ENCODE peak calls at places on chromosomes 1 and 21, in nine cellular contexts. J, U, M, D, G, T, P, S and A are unnamed samples.

GRCh38 chr1:46413596-46413985 is 19.5 kb downstream of the FAAH start:
- DNase-seq in S (peak; percentile 40), M (no peak), T (no peak), D (peak; percentile 71), J (peak; percentile 34), P (no peak), G (no peak), U (peak; percentile 41), A (no peak)

GRCh38 chr1:87555366-87555765 is 226.7 kb downstream of the LMO4 start:
- DNase-seq in T (no peak), M (no peak), U (no peak), G (no peak), S (no peak), J (no peak), D (no peak), P (no peak), A (no peak)

GRCh38 chr1:40508375-40509341 is at the start of gene EXO5:
- DNase-seq in S (peak; percentile 57), P (peak; percentile 57), J (peak; percentile 87), U (peak; percentile 88), T (no peak), G (peak; percentile 69), M (no peak), D (peak; percentile 87), A (peak; percentile 81)

GRCh38 chr1:106756752-106757151 is 299.7 kb upstream of the PRMT6 start:
- DNase-seq in S (no peak), P (no peak), M (no peak), D (no peak), T (no peak), G (peak; percentile 30), U (no peak), J (no peak), A (no peak)

GRCh38 chr1:112744019-112744578 is 29.0 kb upstream of the PPM1J start:
- DNase-seq in G (peak; percentile 38), J (no peak), D (no peak), T (no peak), M (no peak), P (no peak), S (peak; percentile 68), U (no peak), A (peak; percentile 58)

GRCh38 chr1:211648336-211648735 is 27.1 kb downstream of the NEK2 start:
- DNase-seq in S (no peak), M (no peak), D (no peak), J (no peak), T (no peak), U (no peak), G (peak; percentile 25), P (no peak), A (peak; percentile 72)

GRCh38 chr1:60265560-60266535 is 192.3 kb upstream of the C1orf87 start:
- DNase-seq in S (no peak), D (no peak), T (peak; percentile 22), P (no peak), M (no peak), G (peak; percentile 59), J (no peak), U (no peak), A (peak; percentile 60)

GRCh38 chr1:204065174-204065985 is 7.5 kb upstream of the SOX13 start:
- DNase-seq in G (peak; percentile 49), U (peak; percentile 65), S (peak; percentile 82), J (no peak), P (peak; percentile 62), T (no peak), M (peak; percentile 61), D (no peak), A (peak; percentile 41)

GRCh38 chr1:170131984-170132383 is 13.8 kb upstream of the NTMT2 start:
- DNase-seq in T (no peak), J (no peak), S (no peak), P (no peak), M (no peak), U (no peak), D (no peak), G (no peak), A (no peak)

GRCh38 chr1:204335533-204335932 is 24.2 kb downstream of the PLEKHA6 start:
- DNase-seq in S (no peak), G (no peak), T (no peak), D (no peak), U (no peak), M (no peak), J (no peak), P (no peak), A (no peak)

GRCh38 chr1:23795676-23796465 is 4.7 kb downstream of the GALE start:
- DNase-seq in S (no peak), U (no peak), J (peak; percentile 57), D (no peak), M (no peak), P (no peak), T (no peak), G (no peak), A (no peak)

GRCh38 chr1:179016694-179017382 is 8.9 kb upstream of the FAM20B start:
- DNase-seq in U (peak; percentile 89), J (peak; percentile 96), D (no peak), P (peak; percentile 88), T (peak; percentile 81), G (peak; percentile 94), S (no peak), M (no peak), A (peak; percentile 81)

GRCh38 chr21:25657140-25657539 is 18.1 kb downstream of the JAM2 start:
- DNase-seq in P (no peak), T (no peak), D (no peak), G (no peak), M (no peak), S (no peak), J (no peak), U (no peak), A (no peak)

GRCh38 chr1:15386128-15386824 is 23.4 kb upstream of the EFHD2 start:
- DNase-seq in S (peak; percentile 74), J (no peak), U (no peak), M (no peak), D (no peak), P (no peak), G (no peak), T (no peak), A (no peak)

GRCh38 chr1:119544165-119544762 is 37.3 kb downstream of the HSD3B1 start:
- DNase-seq in D (peak; percentile 44), P (no peak), T (no peak), G (no peak), J (no peak), U (no peak), M (no peak), S (peak; percentile 28), A (no peak)

GRCh38 chr1:22056921-22057320 is 4.4 kb downstream of the CDC42 start:
- DNase-seq in J (no peak), T (no peak), G (no peak), D (no peak), P (no peak), S (no peak), U (no peak), M (no peak), A (no peak)

GRCh38 chr1:67601539-67601938 is 83.5 kb upstream of the GADD45A start:
- DNase-seq in U (no peak), S (no peak), M (peak; percentile 31), J (no peak), G (no peak), T (no peak), D (no peak), P (no peak), A (no peak)

GRCh38 chr1:225343618-225344017 is 84.2 kb downstream of the LBR start:
- DNase-seq in P (no peak), J (no peak), M (no peak), G (peak; percentile 4), U (no peak), S (no peak), T (no peak), D (no peak), A (peak; percentile 39)

GRCh38 chr1:6082430-6082971 is 36.8 kb downstream of the KCNAB2 start:
- DNase-seq in M (no peak), D (no peak), G (peak; percentile 58), S (peak; percentile 50), U (peak; percentile 72), T (no peak), J (no peak), P (peak; percentile 36), A (peak; percentile 35)
- TF ChIP-seq CTCF in M (no peak), D (peak; percentile 36), G (peak; percentile 47), S (peak; percentile 56), U (no peak), T (peak; percentile 39), J (no peak), P (no peak), A (peak; percentile 45)

DNA sequence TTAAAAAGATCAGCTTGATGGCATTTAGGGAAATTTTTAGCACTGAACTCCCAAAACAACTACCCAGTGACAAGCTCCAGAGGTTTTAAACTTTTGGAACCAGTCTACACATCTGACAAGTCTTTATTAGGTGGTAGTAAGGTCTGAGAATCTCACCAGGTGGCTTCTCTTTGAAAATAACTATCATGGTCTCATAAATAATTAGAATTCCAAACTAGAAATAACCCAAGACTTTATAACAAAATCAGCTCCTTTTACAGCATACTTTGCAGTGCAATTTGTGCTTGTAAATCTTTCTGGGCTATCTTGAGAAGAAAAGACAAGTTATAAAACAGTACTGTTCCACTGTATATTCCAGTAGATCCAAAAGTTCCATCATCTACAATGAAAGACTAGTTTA is 108.7 kb downstream of the LTN1 start:
- DNase-seq in U (no peak), S (no peak), T (no peak), M (no peak), J (no peak), G (no peak), P (no peak), D (no peak), A (no peak)
- H3K4me3 ChIP-seq in U (peak overlapping the region; percentile 87), S (peak overlapping the region; percentile 54), T (no peak overlapping the region), M (peak overlapping the region; percentile 52), J (no peak overlapping the region), G (peak overlapping the region; percentile 85), P (peak overlapping the region; percentile 61), D (no peak overlapping the region), A (peak overlapping the region; percentile 63)

GRCh38 chr1:27496604-27497155 is 6.7 kb upstream of the WASF2 start:
- DNase-seq in G (peak; percentile 83), T (no peak), J (no peak), S (peak; percentile 85), P (no peak), D (no peak), U (peak; percentile 71), M (no peak), A (peak; percentile 60)
- TF ChIP-seq CTCF in G (peak; percentile 75), T (peak; percentile 55), J (no peak), S (peak; percentile 58), P (peak; percentile 16), D (peak; percentile 48), U (no peak), M (no peak), A (peak; percentile 40)

GRCh38 chr1:65308781-65309316 is 494 bp upstream of the DNAJC6 start:
- DNase-seq in D (no peak), T (no peak), J (no peak), U (no peak), P (no peak), S (no peak), G (no peak), M (no peak), A (no peak)

GRCh38 chr1:65309317-65310077 is at the start of gene DNAJC6:
- DNase-seq in P (peak; percentile 22), S (peak; percentile 97), U (peak; percentile 75), D (peak; percentile 88), G (peak; percentile 47), M (no peak), T (peak; percentile 48), J (peak; percentile 65), A (peak; percentile 70)

DNA sequence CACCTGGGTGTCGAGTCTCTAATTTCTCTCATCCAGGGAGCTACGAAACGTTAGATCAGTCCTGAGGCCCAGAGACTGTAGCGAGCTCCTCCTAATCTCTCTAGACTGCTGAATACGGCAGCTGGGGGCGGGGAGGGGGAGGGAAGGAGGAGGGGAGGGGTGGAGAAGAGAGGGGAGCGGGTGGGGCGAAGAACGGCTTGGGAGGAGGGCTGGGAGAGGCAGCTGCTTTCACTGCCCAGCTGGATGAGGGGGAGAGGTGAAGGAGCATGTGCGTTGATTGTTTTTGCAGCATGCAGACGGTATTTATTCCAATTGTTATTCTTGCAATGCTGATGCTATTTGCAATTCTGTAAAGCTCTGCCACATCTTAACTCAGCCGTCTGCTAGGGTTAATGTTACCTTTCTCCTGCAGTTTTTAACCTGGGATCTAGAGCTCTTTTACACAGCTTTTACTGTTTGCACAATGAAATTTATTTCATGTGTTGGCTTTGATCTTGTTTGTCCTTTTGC is 790 bp downstream of the DNAJC6 start:
- DNase-seq in T (no peak), G (no peak), D (peak; percentile 92), P (no peak), S (no peak), J (no peak), U (no peak), M (no peak), A (no peak)
- H3K4me3 ChIP-seq in T (peak overlapping the region; percentile 47), G (no peak overlapping the region), D (peak overlapping the region; percentile 96), P (peak overlapping the region; percentile 51), S (peak overlapping the region; percentile 59), J (no peak overlapping the region), U (peak overlapping the region; percentile 49), M (peak overlapping the region; percentile 16), A (no peak overlapping the region)